ENCODE peak calls at places on chromosomes 16 and 17, in five cellular contexts. One of them, this sample, is unnamed. For H3K27me3, the result is how much of the 10 kb centered on the place peaks cover.

GRCh38 chr17:17042851-17043667 is 802 bp downstream of the MPRIP start:
- DNase-seq in ovary: peak
- DNase-seq in tibial artery: peak
- DNase-seq in stomach: no peak
- DNase-seq in hepatocyte: no peak
- DNase-seq in this sample: no peak

GRCh38 chr17:27532269-27533067 is 76.2 kb downstream of the KSR1 start:
- DNase-seq in ovary: no peak
- DNase-seq in tibial artery: no peak
- DNase-seq in stomach: peak
- DNase-seq in hepatocyte: peak
- DNase-seq in this sample: peak

GRCh38 chr17:37571674-37572073 is 37.5 kb downstream of the SYNRG start:
- DNase-seq in ovary: no peak
- DNase-seq in tibial artery: no peak
- DNase-seq in stomach: no peak
- DNase-seq in hepatocyte: no peak
- DNase-seq in this sample: no peak

GRCh38 chr16:83561876-83562275 is 245.9 kb upstream of the HSBP1 start:
- DNase-seq in ovary: no peak
- DNase-seq in tibial artery: no peak
- DNase-seq in stomach: no peak
- DNase-seq in hepatocyte: peak
- DNase-seq in this sample: no peak

GRCh38 chr16:88613-89012 is 10.6 kb downstream of the MPG start:
- DNase-seq in ovary: no peak
- DNase-seq in tibial artery: no peak
- DNase-seq in stomach: no peak
- DNase-seq in hepatocyte: no peak
- DNase-seq in this sample: no peak

GRCh38 chr16:90018297-90019200 is 707 bp downstream of the DBNDD1 start:
- DNase-seq in ovary: no peak
- DNase-seq in tibial artery: no peak
- DNase-seq in stomach: peak
- DNase-seq in hepatocyte: peak
- DNase-seq in this sample: no peak

GRCh38 chr17:4412933-4413831 is 20.6 kb upstream of the SPNS3 start:
- DNase-seq in ovary: peak
- DNase-seq in tibial artery: peak
- DNase-seq in stomach: peak
- DNase-seq in hepatocyte: peak
- DNase-seq in this sample: peak

GRCh38 chr17:58172369-58173071 is 5.7 kb downstream of the OR4D2 start:
- DNase-seq in ovary: no peak
- DNase-seq in tibial artery: no peak
- DNase-seq in stomach: no peak
- DNase-seq in hepatocyte: no peak
- DNase-seq in this sample: no peak

GRCh38 chr16:69187891-69188451 is 1.0 kb downstream of the SNTB2 start:
- DNase-seq in ovary: no peak
- DNase-seq in tibial artery: peak
- DNase-seq in stomach: peak
- DNase-seq in hepatocyte: peak
- DNase-seq in this sample: no peak

GRCh38 chr16:80158766-80159165 is 382.0 kb upstream of the DYNLRB2 start:
- DNase-seq in ovary: no peak
- DNase-seq in tibial artery: no peak
- DNase-seq in stomach: no peak
- DNase-seq in hepatocyte: no peak
- DNase-seq in this sample: peak

GRCh38 chr17:45940826-45941225 is 46.5 kb downstream of the MAPT start:
- DNase-seq in ovary: no peak
- DNase-seq in tibial artery: peak
- DNase-seq in stomach: peak
- DNase-seq in hepatocyte: no peak
- DNase-seq in this sample: no peak

GRCh38 chr17:690346-690745 is 24.3 kb downstream of the VPS53 start:
- DNase-seq in ovary: no peak
- DNase-seq in tibial artery: no peak
- DNase-seq in stomach: no peak
- DNase-seq in hepatocyte: no peak
- DNase-seq in this sample: no peak

GRCh38 chr17:50665838-50666237 is 31.2 kb downstream of the ABCC3 start:
- DNase-seq in ovary: no peak
- DNase-seq in tibial artery: no peak
- DNase-seq in stomach: no peak
- DNase-seq in hepatocyte: no peak
- DNase-seq in this sample: no peak

GRCh38 chr17:7478276-7479138 is 924 bp downstream of the ZBTB4 start:
- DNase-seq in ovary: peak
- DNase-seq in tibial artery: peak
- DNase-seq in stomach: peak
- DNase-seq in hepatocyte: peak
- DNase-seq in this sample: no peak

GRCh38 chr17:41540921-41541625 is 13.0 kb upstream of the KRT19 start:
- DNase-seq in ovary: no peak
- DNase-seq in tibial artery: no peak
- DNase-seq in stomach: no peak
- DNase-seq in hepatocyte: peak
- DNase-seq in this sample: no peak

GRCh38 chr17:57152916-57153528 is 68.0 kb downstream of the AKAP1 start:
- DNase-seq in ovary: no peak
- DNase-seq in tibial artery: no peak
- DNase-seq in stomach: no peak
- DNase-seq in hepatocyte: no peak
- DNase-seq in this sample: no peak

GRCh38 chr16:46844771-46845170 is 13.8 kb upstream of the C16orf87 start:
- DNase-seq in ovary: no peak
- DNase-seq in tibial artery: no peak
- DNase-seq in stomach: no peak
- DNase-seq in hepatocyte: no peak
- DNase-seq in this sample: peak

GRCh38 chr16:50680907-50681885 is at the start of gene SNX20:
- DNase-seq in ovary: no peak
- DNase-seq in tibial artery: peak
- DNase-seq in stomach: peak
- DNase-seq in hepatocyte: no peak
- DNase-seq in this sample: no peak

GRCh38 chr17:82909322-82909904 is 69.6 kb upstream of the ZNF750 start:
- DNase-seq in ovary: no peak
- DNase-seq in tibial artery: no peak
- DNase-seq in stomach: peak
- DNase-seq in hepatocyte: no peak
- DNase-seq in this sample: no peak

GRCh38 chr17:43365356-43365755 is 33.4 kb upstream of the ARL4D start:
- DNase-seq in ovary: no peak
- DNase-seq in tibial artery: no peak
- DNase-seq in stomach: no peak
- DNase-seq in hepatocyte: no peak
- DNase-seq in this sample: no peak

GRCh38 chr16:66512589-66513404 is 37.1 kb downstream of the TK2 start:
- DNase-seq in ovary: peak
- DNase-seq in tibial artery: peak
- DNase-seq in stomach: peak
- DNase-seq in hepatocyte: no peak
- DNase-seq in this sample: no peak

GRCh38 chr16:82360024-82360783 is 190.2 kb upstream of the MPHOSPH6 start:
- DNase-seq in ovary: no peak
- DNase-seq in tibial artery: no peak
- DNase-seq in stomach: no peak
- DNase-seq in hepatocyte: no peak
- DNase-seq in this sample: no peak

GRCh38 chr16:81513204-81514040 is 68.8 kb downstream of the CMIP start:
- DNase-seq in ovary: peak
- DNase-seq in tibial artery: peak
- DNase-seq in stomach: no peak
- DNase-seq in hepatocyte: no peak
- DNase-seq in this sample: no peak

GRCh38 chr17:7340179-7340578 is 3.9 kb downstream of the ACAP1 start:
- DNase-seq in ovary: no peak
- DNase-seq in tibial artery: no peak
- DNase-seq in stomach: no peak
- DNase-seq in hepatocyte: no peak
- DNase-seq in this sample: no peak

GRCh38 chr16:87681990-87682570 is 79.8 kb downstream of the JPH3 start:
- DNase-seq in ovary: no peak
- DNase-seq in tibial artery: no peak
- DNase-seq in stomach: no peak
- DNase-seq in hepatocyte: no peak
- DNase-seq in this sample: peak

GRCh38 chr17:633133-633532 is 81.5 kb downstream of the VPS53 start:
- DNase-seq in ovary: no peak
- DNase-seq in tibial artery: no peak
- DNase-seq in stomach: no peak
- DNase-seq in hepatocyte: no peak
- DNase-seq in this sample: no peak

GRCh38 chr16:84408314-84408690 is 40.0 kb downstream of the ATP2C2 start:
- DNase-seq in ovary: no peak
- DNase-seq in tibial artery: no peak
- DNase-seq in stomach: no peak
- DNase-seq in hepatocyte: no peak
- DNase-seq in this sample: no peak

GRCh38 chr17:42459983-42460300 is 1.3 kb downstream of the ATP6V0A1 start:
- DNase-seq in ovary: no peak
- DNase-seq in tibial artery: no peak
- DNase-seq in stomach: no peak
- DNase-seq in hepatocyte: peak
- DNase-seq in this sample: no peak

GRCh38 chr16:3597226-3597625 is 14.2 kb downstream of the SLX4 start:
- DNase-seq in ovary: no peak
- DNase-seq in tibial artery: no peak
- DNase-seq in stomach: no peak
- DNase-seq in hepatocyte: no peak
- DNase-seq in this sample: no peak

DNA sequence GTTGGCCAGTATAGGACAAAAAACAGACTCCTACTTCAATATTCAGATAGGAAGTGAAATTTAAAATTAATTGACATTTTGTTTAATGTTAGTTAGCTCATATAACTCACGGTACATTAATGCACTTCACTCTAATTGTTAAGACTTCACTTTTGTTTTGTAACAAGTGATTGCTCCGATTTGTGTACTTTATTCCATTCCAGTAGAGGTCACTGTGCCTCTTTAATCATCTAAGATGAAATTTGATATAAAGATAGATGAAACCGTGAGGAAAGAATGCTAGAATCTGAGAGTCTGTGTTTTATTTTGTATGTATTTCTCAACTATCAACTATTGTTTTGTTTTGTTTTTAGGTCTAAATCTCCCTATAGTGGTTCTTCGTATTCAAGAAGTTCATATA is 29.0 kb downstream of the RBBP6 start:
- DNase-seq in ovary: no peak
- DNase-seq in tibial artery: no peak
- DNase-seq in stomach: no peak
- DNase-seq in hepatocyte: no peak
- DNase-seq in this sample: no peak
- TF ChIP-seq CTCF in ovary: no peak
- TF ChIP-seq CTCF in tibial artery: peak
- TF ChIP-seq CTCF in stomach: no peak
- TF ChIP-seq CTCF in hepatocyte: peak
- TF ChIP-seq CTCF in this sample: peak

DNA sequence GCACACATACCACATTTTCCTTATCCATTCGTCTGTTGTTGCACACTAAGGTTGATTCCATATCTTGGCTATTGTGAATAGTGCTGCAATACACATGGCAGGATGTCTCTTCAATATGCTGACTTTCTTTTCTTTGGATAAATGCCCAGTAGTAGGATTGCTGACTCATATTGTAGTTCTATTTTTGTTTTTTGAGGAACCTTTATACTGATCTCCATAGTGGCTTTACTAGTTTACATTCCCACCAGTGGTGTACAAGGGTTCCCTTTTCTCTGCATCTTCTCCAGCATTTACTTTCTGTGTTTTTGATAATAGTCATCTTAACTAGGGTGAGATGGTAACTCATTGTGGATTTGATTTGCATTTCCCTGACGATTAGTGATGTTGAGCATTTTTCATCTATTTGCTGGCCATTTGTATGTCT is 118.1 kb downstream of the STXBP4 start:
- DNase-seq in ovary: no peak
- DNase-seq in tibial artery: no peak
- DNase-seq in stomach: no peak
- DNase-seq in hepatocyte: no peak
- DNase-seq in this sample: peak
- H3K27ac ChIP-seq in ovary: no peak
- H3K27ac ChIP-seq in tibial artery: no peak
- H3K27ac ChIP-seq in stomach: no peak
- H3K27ac ChIP-seq in hepatocyte: no peak
- H3K27ac ChIP-seq in this sample: no peak

DNA sequence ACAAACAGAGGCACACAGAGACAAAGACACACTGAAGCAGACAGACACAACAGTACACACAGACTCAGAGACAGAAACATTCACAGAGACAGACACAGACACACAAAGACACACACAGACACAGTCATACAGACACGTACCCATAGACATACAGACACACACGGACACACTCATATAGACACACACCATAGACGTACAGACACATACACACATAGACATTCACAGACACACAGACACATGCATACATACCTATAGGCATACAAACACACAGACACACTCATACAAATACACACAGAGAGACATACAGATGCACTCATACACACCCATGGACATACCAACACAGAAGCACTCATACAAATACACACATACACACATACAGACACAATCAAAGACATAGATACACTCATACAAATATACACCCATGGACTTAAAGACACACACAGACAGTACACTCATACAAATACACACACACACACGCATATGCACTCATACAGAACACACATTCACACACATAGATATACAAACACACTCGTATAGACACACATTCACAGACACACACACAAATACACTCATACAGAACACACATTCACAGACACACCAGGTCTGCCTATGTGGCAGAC is 19.9 kb upstream of the MRTFB start:
- DNase-seq in ovary: no peak
- DNase-seq in tibial artery: no peak
- DNase-seq in stomach: no peak
- DNase-seq in hepatocyte: no peak
- DNase-seq in this sample: no peak
- H3K27me3 ChIP-seq in ovary: under half
- H3K27me3 ChIP-seq in tibial artery: under half
- H3K27me3 ChIP-seq in stomach: under half
- H3K27me3 ChIP-seq in hepatocyte: under half
- H3K27me3 ChIP-seq in this sample: under half

GRCh38 chr17:75624021-75624420 is 9.2 kb upstream of the SMIM5 start:
- DNase-seq in ovary: no peak
- DNase-seq in tibial artery: no peak
- DNase-seq in stomach: no peak
- DNase-seq in hepatocyte: no peak
- DNase-seq in this sample: no peak

GRCh38 chr17:75626496-75627038 is 6.7 kb upstream of the SMIM5 start:
- DNase-seq in ovary: no peak
- DNase-seq in tibial artery: no peak
- DNase-seq in stomach: no peak
- DNase-seq in hepatocyte: no peak
- DNase-seq in this sample: no peak

GRCh38 chr17:75627094-75627493 is 6.1 kb upstream of the SMIM5 start:
- DNase-seq in ovary: no peak
- DNase-seq in tibial artery: no peak
- DNase-seq in stomach: no peak
- DNase-seq in hepatocyte: no peak
- DNase-seq in this sample: no peak

GRCh38 chr17:75624714-75625345 is 8.4 kb upstream of the SMIM5 start:
- DNase-seq in ovary: no peak
- DNase-seq in tibial artery: no peak
- DNase-seq in stomach: no peak
- DNase-seq in hepatocyte: no peak
- DNase-seq in this sample: no peak

GRCh38 chr17:75625813-75626486 is 7.3 kb upstream of the SMIM5 start:
- DNase-seq in ovary: no peak
- DNase-seq in tibial artery: no peak
- DNase-seq in stomach: no peak
- DNase-seq in hepatocyte: peak
- DNase-seq in this sample: no peak
- TF ChIP-seq CTCF in ovary: no peak
- TF ChIP-seq CTCF in tibial artery: peak
- TF ChIP-seq CTCF in stomach: no peak
- TF ChIP-seq CTCF in hepatocyte: peak
- TF ChIP-seq CTCF in this sample: peak